ENCODE peak calls at places on chromosomes 3 and 15, in six cellular contexts. K is hippocampal formation; J is AG10803; X is CD8-positive, alpha-beta T cell; O is adrenal gland; S is stromal cell of bone marrow. U is an unnamed sample.
A peak's percentile ranks its signal among the peaks of the same experiment; 100 is the strongest.

GRCh38 chr15:90988249-90988648 is 6.1 kb downstream of the PRC1 start:
- DNase-seq in J (no peak), K (no peak), S (no peak), X (no peak), O (no peak), U (no peak)

GRCh38 chr15:40055576-40056293 is 16.8 kb upstream of the SRP14 start:
- DNase-seq in J (no peak), K (no peak), O (peak; percentile 52), X (no peak), S (no peak), U (no peak)

GRCh38 chr3:193917096-193917495 is 218.9 kb upstream of the HES1 start:
- DNase-seq in K (peak; percentile 7), O (no peak), J (no peak), X (no peak), S (no peak), U (no peak)

GRCh38 chr3:10205461-10206165 is 40.9 kb downstream of the IRAK2 start:
- DNase-seq in X (no peak), K (no peak), J (peak; percentile 89), O (peak; percentile 92), S (peak; percentile 95), U (peak; percentile 83)

GRCh38 chr3:143266512-143266911 is 146.9 kb downstream of the CHST2 start:
- DNase-seq in K (no peak), X (no peak), J (peak; percentile 43), O (no peak), S (peak; percentile 83), U (peak; percentile 24)

GRCh38 chr3:13023251-13024055 is 49.8 kb downstream of the IQSEC1 start:
- DNase-seq in X (no peak), S (no peak), O (no peak), K (no peak), J (no peak), U (no peak)

GRCh38 chr3:112127522-112128494 is 5.2 kb downstream of the GCSAM start:
- DNase-seq in J (no peak), K (no peak), X (no peak), O (no peak), S (no peak), U (no peak)

GRCh38 chr3:128878556-128879124 is 780 bp upstream of the ACAD9 start:
- DNase-seq in X (no peak), J (peak; percentile 66), O (peak; percentile 74), S (peak; percentile 51), K (peak; percentile 44), U (peak; percentile 32)

GRCh38 chr15:47460775-47461174 is 256.5 kb upstream of the SEMA6D start:
- DNase-seq in K (no peak), O (no peak), X (no peak), S (no peak), J (no peak), U (no peak)

GRCh38 chr3:137010137-137010536 is 52.4 kb downstream of the IL20RB start:
- DNase-seq in O (no peak), J (no peak), K (no peak), X (no peak), S (no peak), U (no peak)

U was measured in GM04504.